ENCODE peak calls at places on chromosomes 4 and X, in eight cellular contexts. R is neural progenitor cell, D is ovary, C is left ventricle myocardium inferior, Q is astrocyte, G is DND-41, O is thoracic aorta, X is stomach. V is an unnamed sample.

GRCh38 chr4:168360271-168360670 is 41.7 kb upstream of the DDX60 start:
- DNase-seq in R (no peak), D (no peak), C (no peak), Q (peak; percentile 59), G (no peak), O (no peak), X (no peak), V (no peak)

GRCh38 chr4:90078440-90078839 is 48.8 kb upstream of the CCSER1 start:
- DNase-seq in R (no peak), D (no peak), C (no peak), Q (no peak), G (no peak), O (no peak), X (no peak), V (no peak)

GRCh38 chrX:49164589-49165360 is 2.2 kb downstream of the MAGIX start:
- DNase-seq in R (no peak), D (no peak), C (no peak), Q (no peak), G (no peak), O (no peak), X (no peak), V (no peak)

GRCh38 chr4:139768913-139769312 is 103.3 kb downstream of the MGST2 start:
- DNase-seq in R (no peak), D (no peak), C (no peak), Q (no peak), G (no peak), O (no peak), X (peak; percentile 26), V (no peak)

GRCh38 chrX:135324463-135324862 is 15.2 kb downstream of the ETDC start:
- DNase-seq in R (no peak), D (no peak), C (no peak), Q (no peak), G (no peak), O (no peak), X (no peak), V (no peak)

GRCh38 chr4:31365006-31365690 is 645.0 kb downstream of the PCDH7 start:
- DNase-seq in R (no peak), D (no peak), C (no peak), Q (peak; percentile 36), G (no peak), O (no peak), X (no peak), V (peak; percentile 13)

GRCh38 chr4:172142331-172142738 is 329.1 kb downstream of the GALNTL6 start:
- DNase-seq in R (no peak), D (no peak), C (no peak), Q (peak; percentile 59), G (no peak), O (no peak), X (no peak), V (no peak)

GRCh38 chrX:45778621-45779020 is 577.9 kb upstream of the DIPK2B start:
- DNase-seq in R (no peak), D (no peak), C (no peak), Q (no peak), G (no peak), O (no peak), X (no peak), V (no peak)

GRCh38 chr4:81442479-81443085 is 29.1 kb downstream of the RASGEF1B start:
- DNase-seq in R (no peak), D (no peak), C (no peak), Q (no peak), G (no peak), O (no peak), X (no peak), V (no peak)

GRCh38 chrX:19991350-19991718 is 473 bp upstream of the BCLAF3 start:
- DNase-seq in R (no peak), D (no peak), C (no peak), Q (no peak), G (no peak), O (no peak), X (no peak), V (no peak)

GRCh38 chrX:84133023-84133422 is 55.0 kb downstream of the RPS6KA6 start:
- DNase-seq in R (no peak), D (no peak), C (no peak), Q (peak; percentile 18), G (no peak), O (no peak), X (no peak), V (no peak)

GRCh38 chrX:71496476-71496875 is 36.4 kb upstream of the OGT start:
- DNase-seq in R (no peak), D (no peak), C (no peak), Q (no peak), G (no peak), O (no peak), X (no peak), V (no peak)

GRCh38 chr4:22129454-22130075 is 181.0 kb upstream of the KCNIP4 start:
- DNase-seq in R (peak; percentile 69), D (no peak), C (no peak), Q (peak; percentile 9), G (no peak), O (no peak), X (no peak), V (peak; percentile 27)

GRCh38 chrX:50704360-50704759 is 109.6 kb downstream of the SHROOM4 start:
- DNase-seq in R (no peak), D (no peak), C (no peak), Q (peak; percentile 57), G (no peak), O (no peak), X (no peak), V (no peak)

GRCh38 chr4:24642941-24643628 is 58.7 kb upstream of the DHX15 start:
- DNase-seq in R (no peak), D (no peak), C (no peak), Q (peak; percentile 88), G (no peak), O (no peak), X (no peak), V (no peak)

GRCh38 chr4:7487464-7487863 is 52.7 kb upstream of the PSAPL1 start:
- DNase-seq in R (peak; percentile 57), D (no peak), C (no peak), Q (no peak), G (no peak), O (no peak), X (no peak), V (no peak)

GRCh38 chrX:149982310-149982709 is 44.0 kb upstream of the EOLA2 start:
- DNase-seq in R (no peak), D (no peak), C (no peak), Q (peak; percentile 4), G (no peak), O (no peak), X (no peak), V (peak; percentile 4)

GRCh38 chr4:142265946-142266345 is 580.2 kb downstream of the INPP4B start:
- DNase-seq in R (no peak), D (no peak), C (no peak), Q (no peak), G (no peak), O (no peak), X (no peak), V (no peak)

GRCh38 chr4:142262956-142263355 is 583.1 kb downstream of the INPP4B start:
- DNase-seq in R (peak; percentile 69), D (no peak), C (no peak), Q (no peak), G (no peak), O (no peak), X (no peak), V (no peak)

GRCh38 chr4:142267101-142267500 is 579.0 kb downstream of the INPP4B start:
- DNase-seq in R (no peak), D (no peak), C (no peak), Q (peak; percentile 41), G (no peak), O (no peak), X (no peak), V (no peak)

GRCh38 chr4:142264961-142265360 is 581.1 kb downstream of the INPP4B start:
- DNase-seq in R (no peak), D (no peak), C (no peak), Q (peak; percentile 67), G (peak; percentile 22), O (no peak), X (no peak), V (no peak)

GRCh38 chr4:142265536-142265935 is 580.6 kb downstream of the INPP4B start:
- DNase-seq in R (no peak), D (no peak), C (no peak), Q (peak; percentile 63), G (no peak), O (peak; percentile 5), X (no peak), V (no peak)
- H3K4me3 ChIP-seq in R (no peak overlapping the region), D (no peak overlapping the region), C (no peak overlapping the region), Q (no peak overlapping the region), G (no peak overlapping the region), O (peak overlapping the region; percentile 24), X (no peak overlapping the region), V (no peak overlapping the region)

GRCh38 chr4:154620111-154620510 is 7.7 kb upstream of the FGG start:
- DNase-seq in R (no peak), D (no peak), C (no peak), Q (no peak), G (no peak), O (no peak), X (no peak), V (no peak)

GRCh38 chr4:154616731-154617130 is 4.3 kb upstream of the FGG start:
- DNase-seq in R (no peak), D (no peak), C (no peak), Q (no peak), G (no peak), O (no peak), X (no peak), V (no peak)

GRCh38 chr4:154617820-154618317 is 5.4 kb upstream of the FGG start:
- DNase-seq in R (no peak), D (no peak), C (no peak), Q (no peak), G (no peak), O (no peak), X (no peak), V (no peak)

GRCh38 chr4:154616287-154616686 is 3.8 kb upstream of the FGG start:
- DNase-seq in R (no peak), D (no peak), C (no peak), Q (no peak), G (no peak), O (no peak), X (peak; percentile 30), V (no peak)

GRCh38 chr4:154618708-154619315 is 6.4 kb upstream of the FGG start:
- DNase-seq in R (peak; percentile 70), D (no peak), C (no peak), Q (peak; percentile 7), G (peak; percentile 63), O (no peak), X (peak; percentile 70), V (peak; percentile 72)
- TF ChIP-seq CTCF in R (peak; percentile 85), D (no peak), C (peak; percentile 65), Q (peak; percentile 82), G (peak; percentile 71), O (peak; percentile 42), X (no peak), V (peak; percentile 66)

DNA sequence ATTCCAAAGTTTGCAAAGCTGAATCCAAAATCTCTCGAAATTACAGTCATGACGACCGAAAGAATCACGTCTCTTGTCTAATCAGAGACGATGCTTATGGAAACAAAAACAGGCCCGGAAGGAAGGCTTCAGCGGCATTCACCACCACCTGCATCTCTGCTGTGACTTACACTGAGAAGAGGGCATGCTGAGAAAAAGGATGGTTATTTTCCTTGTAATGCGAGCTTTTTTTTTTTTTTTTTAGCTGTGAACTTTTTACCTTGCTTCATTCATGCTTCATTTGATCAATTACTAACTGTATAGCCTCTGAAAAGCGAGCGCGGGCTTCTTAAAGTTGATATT is 209.2 kb downstream of the SOWAHB start:
- DNase-seq in R (peak; percentile 42), D (no peak), C (no peak), Q (peak; percentile 57), G (no peak), O (no peak), X (no peak), V (no peak)
- H3K4me1 ChIP-seq in R (peaks cover 36% of the 10 kb centered on the region), D (no peaks in the 10 kb centered on the region), C (peaks cover 46% of the 10 kb centered on the region), Q (peaks cover 21% of the 10 kb centered on the region), G (no peaks in the 10 kb centered on the region), O (peaks cover 21% of the 10 kb centered on the region), X (peaks cover 21% of the 10 kb centered on the region), V (peaks cover 9% of the 10 kb centered on the region)

GRCh38 chr4:98262431-98262830 is 1.2 kb downstream of the RAP1GDS1 start:
- DNase-seq in R (no peak), D (no peak), C (no peak), Q (no peak), G (no peak), O (no peak), X (no peak), V (no peak)
- H3K4me3 ChIP-seq in R (peak overlapping the region; percentile 98), D (peak overlapping the region; percentile 83), C (peak overlapping the region; percentile 86), Q (peak overlapping the region; percentile 90), G (peak overlapping the region; percentile 75), O (peak overlapping the region; percentile 97), X (peak overlapping the region; percentile 81), V (peak overlapping the region; percentile 80)

V was measured in thyroid gland.